ENCODE peak calls at places on chromosome 17, in five cellular contexts. L is thyroid gland, J is left lung, D is GM23248, N is H7. M is an unnamed sample. For H3K27me3, the result is how much of the 10 kb centered on the place peaks cover.

GRCh38 chr17:50034504-50035364 is 21.2 kb upstream of the ITGA3 start:
- DNase-seq in D (no peak), L (peak), J (peak), N (peak), M (no peak)

GRCh38 chr17:76597156-76598003 is 11.7 kb upstream of the ST6GALNAC2 start:
- DNase-seq in D (no peak), L (peak), J (peak), N (peak), M (peak)

GRCh38 chr17:2796164-2797140 is at the start of gene RAP1GAP2:
- DNase-seq in J (peak), L (no peak), N (peak), D (no peak), M (no peak)

GRCh38 chr17:7922499-7923289 is 6.6 kb upstream of the RNF227 start:
- DNase-seq in D (peak), L (peak), J (peak), N (peak), M (peak)

GRCh38 chr17:2912754-2913153 is 116.5 kb downstream of the RAP1GAP2 start:
- DNase-seq in L (no peak), D (no peak), N (no peak), J (no peak), M (no peak)

GRCh38 chr17:10198509-10199249 is at the start of gene GAS7:
- DNase-seq in N (peak), L (no peak), J (peak), D (peak), M (peak)

GRCh38 chr17:3693829-3694231 is 2.1 kb downstream of the P2RX5 start:
- DNase-seq in J (no peak), L (no peak), D (no peak), N (no peak), M (no peak)

GRCh38 chr17:75067856-75068255 is 19.9 kb upstream of the SLC16A5 start:
- DNase-seq in J (no peak), D (no peak), L (no peak), N (peak), M (no peak)

GRCh38 chr17:74702132-74702876 is 10.4 kb downstream of the CD300LF start:
- DNase-seq in L (no peak), J (peak), D (no peak), N (no peak), M (no peak)

GRCh38 chr17:8062807-8063483 is 24.1 kb downstream of the ALOX15B start:
- DNase-seq in J (no peak), D (no peak), N (peak), L (no peak), M (no peak)

DNA sequence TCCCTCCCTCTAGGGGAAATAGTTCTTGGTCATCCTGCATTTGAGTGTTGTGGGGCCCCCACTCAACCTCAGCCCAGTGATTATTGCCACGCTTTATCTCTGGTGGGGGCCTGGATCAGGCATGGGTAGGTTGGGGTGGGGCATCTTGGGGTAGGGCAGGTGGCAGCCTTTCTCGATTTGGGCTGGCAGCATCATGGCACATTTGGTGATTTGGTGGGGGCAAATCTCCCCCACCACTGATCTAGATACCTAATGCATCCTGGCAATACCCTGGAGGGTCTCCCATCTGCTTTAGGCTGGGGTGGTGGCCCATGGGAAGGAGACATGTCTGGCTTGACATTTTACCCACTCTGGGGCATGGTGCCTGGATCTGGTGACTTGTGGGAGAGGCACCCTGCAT is 40.2 kb downstream of the NLRP1 start:
- DNase-seq in N (no peak), L (no peak), D (no peak), J (no peak), M (no peak)
- H3K4me3 ChIP-seq in N (no peak), L (no peak), D (no peak), J (no peak), M (no peak)

DNA sequence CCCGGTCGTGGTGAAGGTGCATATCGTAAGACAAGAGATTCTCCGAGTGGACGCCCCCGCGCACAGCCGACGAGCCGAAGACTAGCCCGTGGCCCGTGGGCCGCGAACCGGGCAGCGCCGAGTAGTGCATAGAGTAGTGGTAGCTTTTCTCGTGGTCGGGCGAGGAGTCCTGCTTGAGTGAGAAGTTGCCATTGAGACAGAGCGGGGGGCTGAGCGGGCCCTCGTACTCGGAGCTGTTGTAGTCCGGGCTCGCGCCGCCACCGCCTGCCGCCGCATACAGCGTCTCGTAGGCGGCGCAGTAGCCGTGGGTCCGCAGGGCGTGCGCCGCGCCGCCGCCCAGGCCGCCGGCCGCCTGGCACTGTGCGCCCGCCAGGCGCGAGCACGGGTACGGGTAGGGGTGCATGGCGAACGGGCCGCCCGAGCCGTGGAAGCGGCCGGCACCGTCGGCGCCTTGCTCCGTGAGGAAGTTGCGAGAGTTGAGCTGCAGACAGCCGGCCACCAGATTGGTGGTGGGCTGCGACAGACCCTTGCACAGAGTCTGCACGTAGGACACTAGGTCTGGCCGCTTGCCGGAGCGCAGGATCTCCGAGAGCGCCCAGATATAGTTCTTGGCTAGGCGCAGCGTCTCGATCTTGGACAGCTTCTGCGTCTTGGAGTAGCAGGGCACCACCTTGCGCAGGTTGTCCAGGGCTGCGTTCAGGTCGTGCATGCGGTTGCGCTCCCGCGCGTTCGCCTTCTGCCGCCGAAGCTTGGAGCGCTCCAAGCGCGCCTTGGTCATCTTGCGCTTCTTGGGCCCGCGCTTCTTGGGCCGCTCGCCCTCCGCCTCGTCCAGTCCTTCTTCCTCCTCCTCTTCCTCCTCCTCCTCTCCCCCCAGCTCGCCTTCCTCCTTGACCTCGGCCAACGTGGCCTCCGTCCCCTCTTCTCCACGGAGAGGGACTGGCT is 2.0 kb downstream of the NEUROD2 start:
- DNase-seq in D (no peak), J (no peak), N (peak), L (no peak), M (no peak)
- H3K27me3 ChIP-seq in D (half or more), J (half or more), N (half or more), L (half or more), M (under half)

GRCh38 chr17:79608729-79609039 is 2.2 kb downstream of the RBFOX3 start:
- DNase-seq in D (no peak), L (no peak), J (no peak), N (peak), M (no peak)

GRCh38 chr17:79607941-79608728 is 2.7 kb downstream of the RBFOX3 start:
- DNase-seq in L (peak), D (peak), J (no peak), N (peak), M (no peak)

GRCh38 chr17:79609616-79610150 is 1.2 kb downstream of the RBFOX3 start:
- DNase-seq in J (no peak), D (no peak), L (no peak), N (peak), M (no peak)

GRCh38 chr17:79610151-79610645 is 653 bp downstream of the RBFOX3 start:
- DNase-seq in J (no peak), D (no peak), N (no peak), L (no peak), M (no peak)

DNA sequence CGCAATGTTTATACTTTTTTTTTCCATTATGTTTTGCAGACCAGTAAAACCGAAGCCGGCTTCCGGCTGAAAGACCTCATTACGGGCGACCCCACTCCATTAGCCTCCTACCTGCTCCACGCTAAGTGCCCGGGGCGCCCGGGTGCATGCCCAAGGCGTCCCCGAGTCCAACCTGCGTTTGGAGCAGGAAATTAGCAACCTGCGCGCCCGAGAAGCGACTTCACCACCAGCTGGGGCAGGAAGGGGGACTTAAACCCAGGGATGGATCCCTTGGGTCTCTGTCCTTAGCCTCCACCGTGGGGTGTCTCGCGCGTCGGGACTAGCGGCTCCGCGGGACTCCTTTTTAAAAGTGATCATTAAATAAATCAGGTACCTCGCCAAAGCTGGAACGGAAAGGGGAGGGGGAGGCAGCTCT is 1.7 kb downstream of the RBFOX3 start:
- DNase-seq in L (no peak), N (no peak), J (no peak), D (no peak), M (no peak)
- H3K4me3 ChIP-seq in L (no peak), N (no peak), J (no peak), D (no peak), M (peak)

GRCh38 chr17:1484586-1485310 is 7.7 kb downstream of the MYO1C start:
- DNase-seq in N (peak), J (peak), D (peak), L (peak), M (no peak)
- H3K27me3 ChIP-seq in N (under half), J (under half), D (under half), L (under half), M (under half)

GRCh38 chr17:80833952-80834895 is 157.4 kb upstream of the CHMP6 start:
- DNase-seq in D (peak), N (no peak), J (peak), L (peak), M (no peak)

GRCh38 chr17:80832888-80833583 is 158.6 kb upstream of the CHMP6 start:
- DNase-seq in N (peak), J (peak), L (peak), D (peak), M (peak)

GRCh38 chr17:80830020-80830780 is 161.4 kb upstream of the CHMP6 start:
- DNase-seq in D (no peak), N (no peak), J (peak), L (no peak), M (no peak)

GRCh38 chr17:80831481-80831880 is 160.2 kb upstream of the CHMP6 start:
- DNase-seq in D (no peak), L (no peak), J (peak), N (no peak), M (no peak)

GRCh38 chr17:80832266-80832676 is 159.4 kb upstream of the CHMP6 start:
- DNase-seq in N (peak), J (peak), L (peak), D (peak), M (no peak)
- H3K4me3 ChIP-seq in N (no peak), J (peak), L (no peak), D (peak), M (peak)

M was measured in prostate gland.